ENCODE peak calls at places on chromosomes 6 and 20, in ten cellular contexts. W is HFFc6, F is fibroblast of mammary gland, V is cardiac muscle cell, A is retinal pigment epithelial cell, Y is stomach, J is endothelial cell of umbilical vein, G is brain microvascular endothelial cell, T is GM23338, U is left lung. H is an unnamed sample.

GRCh38 chr6:64266351-64266821 is 630.8 kb downstream of the PHF3 start:
- DNase-seq in J (no peak), A (no peak), V (no peak), Y (no peak), T (no peak), G (no peak), U (no peak), W (no peak), F (peak; percentile 6), H (no peak)

GRCh38 chr6:8203337-8203736 is 101.0 kb upstream of the EEF1E1 start:
- DNase-seq in Y (no peak), V (no peak), J (no peak), U (no peak), T (no peak), W (no peak), F (no peak), A (no peak), G (no peak), H (no peak)

GRCh38 chr6:168179133-168179532 is 100.1 kb upstream of the FRMD1 start:
- DNase-seq in U (no peak), Y (no peak), G (no peak), J (no peak), W (no peak), T (peak; percentile 30), A (no peak), V (no peak), F (no peak), H (no peak)

GRCh38 chr6:33747823-33748222 is 1.1 kb upstream of the IP6K3 start:
- DNase-seq in Y (no peak), W (no peak), T (no peak), U (no peak), A (no peak), V (no peak), J (no peak), G (no peak), F (no peak), H (no peak)

GRCh38 chr6:75450903-75451302 is 42.7 kb downstream of the FILIP1 start:
- DNase-seq in G (no peak), T (no peak), U (no peak), V (peak; percentile 4), W (no peak), F (no peak), Y (no peak), A (no peak), J (no peak), H (no peak)

GRCh38 chr20:48928832-48929725 is 7.6 kb downstream of the ARFGEF2 start:
- DNase-seq in U (no peak), W (peak; percentile 57), Y (no peak), F (no peak), T (no peak), A (peak; percentile 67), G (no peak), J (peak; percentile 91), V (peak; percentile 79), H (no peak)

GRCh38 chr6:95364016-95364604 is 213.2 kb upstream of the MANEA start:
- DNase-seq in G (no peak), W (peak; percentile 1), A (no peak), V (peak; percentile 14), F (peak; percentile 25), U (no peak), Y (no peak), J (no peak), T (peak; percentile 69), H (peak; percentile 27)

GRCh38 chr6:94401311-94401710 is 982.0 kb upstream of the EPHA7 start:
- DNase-seq in V (no peak), G (no peak), W (no peak), F (no peak), A (no peak), J (no peak), T (no peak), Y (no peak), U (no peak), H (no peak)

GRCh38 chr20:7147220-7147601 is 379.7 kb downstream of the BMP2 start:
- DNase-seq in U (no peak), V (no peak), F (no peak), J (peak; percentile 34), T (no peak), W (no peak), A (no peak), G (no peak), Y (no peak), H (no peak)

GRCh38 chr6:139468178-139468577 is 93.7 kb upstream of the CITED2 start:
- DNase-seq in J (no peak), F (no peak), W (no peak), A (no peak), Y (no peak), U (no peak), T (no peak), V (no peak), G (no peak), H (no peak)

GRCh38 chr6:104973404-104973803 is 16.5 kb downstream of the LIN28B start:
- DNase-seq in U (no peak), J (no peak), V (no peak), G (no peak), A (no peak), W (no peak), F (no peak), T (no peak), Y (no peak), H (no peak)

GRCh38 chr6:119284861-119285521 is 64.6 kb downstream of the MAN1A1 start:
- DNase-seq in T (peak; percentile 70), V (no peak), Y (no peak), F (no peak), G (no peak), J (no peak), A (no peak), U (no peak), W (no peak), H (peak; percentile 36)

GRCh38 chr6:43743682-43744381 is 26.2 kb upstream of the VEGFA start:
- DNase-seq in W (no peak), A (no peak), J (no peak), Y (no peak), F (no peak), U (peak; percentile 19), T (no peak), V (no peak), G (no peak), H (no peak)

GRCh38 chr6:136990754-136991153 is 54.0 kb downstream of the IL20RA start:
- DNase-seq in G (no peak), V (no peak), W (no peak), Y (no peak), U (no peak), T (peak; percentile 39), F (no peak), A (no peak), J (no peak), H (no peak)

GRCh38 chr6:108175176-108175591 is 9.4 kb downstream of the NR2E1 start:
- DNase-seq in T (no peak), W (no peak), F (no peak), Y (no peak), J (no peak), V (no peak), U (no peak), A (no peak), G (no peak), H (no peak)

GRCh38 chr6:108171918-108172516 is 6.2 kb downstream of the NR2E1 start:
- DNase-seq in Y (no peak), T (no peak), U (no peak), J (no peak), G (no peak), V (no peak), A (no peak), F (no peak), W (no peak), H (no peak)

GRCh38 chr6:108176281-108177089 is 10.7 kb downstream of the NR2E1 start:
- DNase-seq in G (no peak), J (no peak), T (peak; percentile 59), V (no peak), Y (no peak), A (no peak), W (no peak), F (no peak), U (no peak), H (no peak)

GRCh38 chr6:108174371-108175175 is 8.8 kb downstream of the NR2E1 start:
- DNase-seq in A (no peak), Y (no peak), T (peak; percentile 91), F (peak; percentile 26), J (no peak), W (no peak), G (peak; percentile 24), U (no peak), V (peak; percentile 57), H (no peak)

GRCh38 chr6:108175592-108176279 is 9.9 kb downstream of the NR2E1 start:
- DNase-seq in G (no peak), J (no peak), W (no peak), U (no peak), T (peak; percentile 77), A (no peak), F (no peak), Y (no peak), V (no peak), H (no peak)
- TF ChIP-seq CTCF in G (peak; percentile 34), J (no peak), W (no peak), U (no peak), T (peak; percentile 89), A (no peak), F (no peak), Y (peak; percentile 6), V (no peak), H (no peak)

DNA sequence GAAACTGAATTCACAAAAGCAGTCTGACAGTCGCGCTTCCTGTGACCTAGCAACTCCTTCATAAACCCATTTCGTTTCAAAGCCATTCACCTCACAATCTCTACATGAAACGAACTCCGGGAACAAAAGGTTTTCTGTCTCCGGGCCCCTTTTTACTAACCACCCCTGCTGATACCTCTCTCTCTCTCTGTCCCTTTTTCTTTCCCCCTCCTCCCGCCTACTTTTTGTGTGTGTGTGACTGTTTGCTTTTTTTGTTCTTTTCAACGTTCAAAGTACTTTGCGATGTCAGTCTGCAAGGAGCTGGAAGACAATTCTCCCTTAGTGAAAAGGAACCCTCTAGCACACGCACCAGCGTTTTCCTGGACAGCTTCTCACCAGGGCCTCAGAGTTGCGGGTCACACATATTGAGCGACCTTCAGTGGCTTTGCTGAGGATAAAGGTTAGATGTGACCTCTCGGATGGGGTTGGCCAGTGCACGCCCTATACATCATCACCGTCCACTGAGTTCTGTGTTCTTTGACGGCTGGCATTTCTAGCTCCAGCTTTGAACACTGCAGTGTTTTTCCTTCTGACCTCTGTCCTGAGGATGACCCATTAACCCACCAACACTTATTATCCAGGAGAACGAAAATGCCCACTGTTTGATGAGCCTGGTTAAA is 629 bp upstream of the NEDD9 start:
- DNase-seq in Y (no peak), W (peak; percentile 25), F (no peak), G (no peak), J (no peak), T (peak; percentile 70), V (no peak), A (no peak), U (no peak), H (no peak)
- TF ChIP-seq CTCF in Y (no peak), W (no peak), F (no peak), G (no peak), J (no peak), T (no peak), V (no peak), A (no peak), U (no peak), H (no peak)

GRCh38 chr20:58993332-58994248 is 12.5 kb downstream of the NELFCD start:
- DNase-seq in J (no peak), G (no peak), T (no peak), A (no peak), F (no peak), U (no peak), W (no peak), V (no peak), Y (no peak), H (no peak)
- TF ChIP-seq CTCF in J (no peak), G (no peak), T (no peak), A (no peak), F (no peak), U (no peak), W (no peak), V (no peak), Y (no peak), H (no peak)

GRCh38 chr20:5806457-5807263 is 56.5 kb downstream of the SHLD1 start:
- DNase-seq in J (peak; percentile 11), T (peak; percentile 46), G (no peak), W (no peak), U (no peak), V (no peak), F (peak; percentile 15), A (no peak), Y (no peak), H (no peak)
- TF ChIP-seq CTCF in J (peak; percentile 15), T (peak; percentile 56), G (peak; percentile 49), W (peak; percentile 31), U (no peak), V (peak; percentile 32), F (peak; percentile 36), A (peak; percentile 18), Y (no peak), H (peak; percentile 27)

H was measured in MCF 10A.